ENCODE peak calls at places on chromosomes 5 and 9, in seven cellular contexts. One of them, this sample, is unnamed.

GRCh38 chr9:80976417-80976816 is 712.9 kb downstream of the TLE1 start:
- DNase-seq in astrocyte: no peak
- DNase-seq in endothelial cell of umbilical vein: no peak
- DNase-seq in heart left ventricle: no peak
- DNase-seq in K562: no peak
- DNase-seq in activated CD8-positive, alpha-beta T cell treated with anti-CD3 and anti-CD28 coated beads for 36 hours: no peak
- DNase-seq in endothelial cell: no peak
- DNase-seq in this sample: no peak

GRCh38 chr5:148384389-148384756 is 615 bp downstream of the FBXO38 start:
- DNase-seq in astrocyte: no peak
- DNase-seq in endothelial cell of umbilical vein: no peak
- DNase-seq in heart left ventricle: no peak
- DNase-seq in K562: no peak
- DNase-seq in activated CD8-positive, alpha-beta T cell treated with anti-CD3 and anti-CD28 coated beads for 36 hours: peak
- DNase-seq in endothelial cell: no peak
- DNase-seq in this sample: no peak

GRCh38 chr9:70494221-70494620 is 79.8 kb upstream of the KLF9 start:
- DNase-seq in astrocyte: no peak
- DNase-seq in endothelial cell of umbilical vein: no peak
- DNase-seq in heart left ventricle: no peak
- DNase-seq in K562: no peak
- DNase-seq in activated CD8-positive, alpha-beta T cell treated with anti-CD3 and anti-CD28 coated beads for 36 hours: no peak
- DNase-seq in endothelial cell: no peak
- DNase-seq in this sample: no peak

GRCh38 chr5:4255441-4255840 is 659.8 kb downstream of the IRX1 start:
- DNase-seq in astrocyte: no peak
- DNase-seq in endothelial cell of umbilical vein: no peak
- DNase-seq in heart left ventricle: no peak
- DNase-seq in K562: no peak
- DNase-seq in activated CD8-positive, alpha-beta T cell treated with anti-CD3 and anti-CD28 coated beads for 36 hours: no peak
- DNase-seq in endothelial cell: no peak
- DNase-seq in this sample: no peak

GRCh38 chr5:105619725-105620124 is 2051.0 kb downstream of the EFNA5 start:
- DNase-seq in astrocyte: no peak
- DNase-seq in endothelial cell of umbilical vein: no peak
- DNase-seq in heart left ventricle: no peak
- DNase-seq in K562: no peak
- DNase-seq in activated CD8-positive, alpha-beta T cell treated with anti-CD3 and anti-CD28 coated beads for 36 hours: no peak
- DNase-seq in endothelial cell: no peak
- DNase-seq in this sample: no peak

GRCh38 chr9:84229186-84229585 is 111.4 kb downstream of the SLC28A3 start:
- DNase-seq in astrocyte: no peak
- DNase-seq in endothelial cell of umbilical vein: no peak
- DNase-seq in heart left ventricle: no peak
- DNase-seq in K562: no peak
- DNase-seq in activated CD8-positive, alpha-beta T cell treated with anti-CD3 and anti-CD28 coated beads for 36 hours: no peak
- DNase-seq in endothelial cell: no peak
- DNase-seq in this sample: no peak

GRCh38 chr9:121622842-121623203 is 28.6 kb upstream of the DAB2IP start:
- DNase-seq in astrocyte: no peak
- DNase-seq in endothelial cell of umbilical vein: no peak
- DNase-seq in heart left ventricle: no peak
- DNase-seq in K562: no peak
- DNase-seq in activated CD8-positive, alpha-beta T cell treated with anti-CD3 and anti-CD28 coated beads for 36 hours: no peak
- DNase-seq in endothelial cell: no peak
- DNase-seq in this sample: no peak

GRCh38 chr9:131161585-131161984 is 36.2 kb downstream of the NUP214 start:
- DNase-seq in astrocyte: no peak
- DNase-seq in endothelial cell of umbilical vein: no peak
- DNase-seq in heart left ventricle: no peak
- DNase-seq in K562: no peak
- DNase-seq in activated CD8-positive, alpha-beta T cell treated with anti-CD3 and anti-CD28 coated beads for 36 hours: no peak
- DNase-seq in endothelial cell: no peak
- DNase-seq in this sample: no peak

GRCh38 chr5:1213508-1214162 is 11.5 kb upstream of the SLC6A18 start:
- DNase-seq in astrocyte: no peak
- DNase-seq in endothelial cell of umbilical vein: no peak
- DNase-seq in heart left ventricle: peak
- DNase-seq in K562: no peak
- DNase-seq in activated CD8-positive, alpha-beta T cell treated with anti-CD3 and anti-CD28 coated beads for 36 hours: no peak
- DNase-seq in endothelial cell: no peak
- DNase-seq in this sample: no peak

GRCh38 chr9:68643901-68644809 is 60.9 kb upstream of the PIP5K1B start:
- DNase-seq in astrocyte: no peak
- DNase-seq in endothelial cell of umbilical vein: no peak
- DNase-seq in heart left ventricle: no peak
- DNase-seq in K562: peak
- DNase-seq in activated CD8-positive, alpha-beta T cell treated with anti-CD3 and anti-CD28 coated beads for 36 hours: no peak
- DNase-seq in endothelial cell: no peak
- DNase-seq in this sample: peak

GRCh38 chr5:155926011-155926410 is 401.0 kb upstream of the SGCD start:
- DNase-seq in astrocyte: peak
- DNase-seq in endothelial cell of umbilical vein: no peak
- DNase-seq in heart left ventricle: no peak
- DNase-seq in K562: no peak
- DNase-seq in activated CD8-positive, alpha-beta T cell treated with anti-CD3 and anti-CD28 coated beads for 36 hours: no peak
- DNase-seq in endothelial cell: no peak
- DNase-seq in this sample: no peak

GRCh38 chr5:104080646-104081175 is 518.1 kb upstream of the NUDT12 start:
- DNase-seq in astrocyte: no peak
- DNase-seq in endothelial cell of umbilical vein: no peak
- DNase-seq in heart left ventricle: no peak
- DNase-seq in K562: no peak
- DNase-seq in activated CD8-positive, alpha-beta T cell treated with anti-CD3 and anti-CD28 coated beads for 36 hours: no peak
- DNase-seq in endothelial cell: no peak
- DNase-seq in this sample: no peak

GRCh38 chr9:18534611-18535010 is 60.7 kb downstream of the ADAMTSL1 start:
- DNase-seq in astrocyte: no peak
- DNase-seq in endothelial cell of umbilical vein: no peak
- DNase-seq in heart left ventricle: no peak
- DNase-seq in K562: no peak
- DNase-seq in activated CD8-positive, alpha-beta T cell treated with anti-CD3 and anti-CD28 coated beads for 36 hours: no peak
- DNase-seq in endothelial cell: no peak
- DNase-seq in this sample: no peak

GRCh38 chr5:171251519-171251918 is 57.5 kb upstream of the TLX3 start:
- DNase-seq in astrocyte: no peak
- DNase-seq in endothelial cell of umbilical vein: no peak
- DNase-seq in heart left ventricle: no peak
- DNase-seq in K562: no peak
- DNase-seq in activated CD8-positive, alpha-beta T cell treated with anti-CD3 and anti-CD28 coated beads for 36 hours: no peak
- DNase-seq in endothelial cell: no peak
- DNase-seq in this sample: no peak

GRCh38 chr5:107805166-107805565 is 134.4 kb upstream of the EFNA5 start:
- DNase-seq in astrocyte: no peak
- DNase-seq in endothelial cell of umbilical vein: no peak
- DNase-seq in heart left ventricle: no peak
- DNase-seq in K562: no peak
- DNase-seq in activated CD8-positive, alpha-beta T cell treated with anti-CD3 and anti-CD28 coated beads for 36 hours: no peak
- DNase-seq in endothelial cell: no peak
- DNase-seq in this sample: no peak

GRCh38 chr5:63805151-63805550 is 157.1 kb downstream of the HTR1A start:
- DNase-seq in astrocyte: no peak
- DNase-seq in endothelial cell of umbilical vein: no peak
- DNase-seq in heart left ventricle: no peak
- DNase-seq in K562: no peak
- DNase-seq in activated CD8-positive, alpha-beta T cell treated with anti-CD3 and anti-CD28 coated beads for 36 hours: no peak
- DNase-seq in endothelial cell: no peak
- DNase-seq in this sample: no peak

GRCh38 chr9:89868100-89868499 is 263.3 kb downstream of the GADD45G start:
- DNase-seq in astrocyte: no peak
- DNase-seq in endothelial cell of umbilical vein: no peak
- DNase-seq in heart left ventricle: no peak
- DNase-seq in K562: no peak
- DNase-seq in activated CD8-positive, alpha-beta T cell treated with anti-CD3 and anti-CD28 coated beads for 36 hours: no peak
- DNase-seq in endothelial cell: no peak
- DNase-seq in this sample: no peak

GRCh38 chr9:89870207-89870606 is 265.4 kb downstream of the GADD45G start:
- DNase-seq in astrocyte: no peak
- DNase-seq in endothelial cell of umbilical vein: no peak
- DNase-seq in heart left ventricle: no peak
- DNase-seq in K562: no peak
- DNase-seq in activated CD8-positive, alpha-beta T cell treated with anti-CD3 and anti-CD28 coated beads for 36 hours: no peak
- DNase-seq in endothelial cell: no peak
- DNase-seq in this sample: no peak

GRCh38 chr9:89871871-89872331 is 267.1 kb downstream of the GADD45G start:
- DNase-seq in astrocyte: no peak
- DNase-seq in endothelial cell of umbilical vein: no peak
- DNase-seq in heart left ventricle: peak
- DNase-seq in K562: no peak
- DNase-seq in activated CD8-positive, alpha-beta T cell treated with anti-CD3 and anti-CD28 coated beads for 36 hours: no peak
- DNase-seq in endothelial cell: no peak
- DNase-seq in this sample: no peak

GRCh38 chr9:89872426-89872912 is 267.7 kb downstream of the GADD45G start:
- DNase-seq in astrocyte: no peak
- DNase-seq in endothelial cell of umbilical vein: no peak
- DNase-seq in heart left ventricle: no peak
- DNase-seq in K562: no peak
- DNase-seq in activated CD8-positive, alpha-beta T cell treated with anti-CD3 and anti-CD28 coated beads for 36 hours: no peak
- DNase-seq in endothelial cell: no peak
- DNase-seq in this sample: no peak

GRCh38 chr9:89869774-89870173 is 265.0 kb downstream of the GADD45G start:
- DNase-seq in astrocyte: no peak
- DNase-seq in endothelial cell of umbilical vein: no peak
- DNase-seq in heart left ventricle: no peak
- DNase-seq in K562: no peak
- DNase-seq in activated CD8-positive, alpha-beta T cell treated with anti-CD3 and anti-CD28 coated beads for 36 hours: no peak
- DNase-seq in endothelial cell: no peak
- DNase-seq in this sample: no peak
- TF ChIP-seq CTCF in astrocyte: no peak
- TF ChIP-seq CTCF in endothelial cell of umbilical vein: no peak
- TF ChIP-seq CTCF in heart left ventricle: no peak
- TF ChIP-seq CTCF in K562: no peak
- TF ChIP-seq CTCF in activated CD8-positive, alpha-beta T cell treated with anti-CD3 and anti-CD28 coated beads for 36 hours: no peak
- TF ChIP-seq CTCF in endothelial cell: no peak
- TF ChIP-seq CTCF in this sample: no peak

GRCh38 chr5:115070737-115071136 is 99.0 kb downstream of the TRIM36 start:
- DNase-seq in astrocyte: no peak
- DNase-seq in endothelial cell of umbilical vein: no peak
- DNase-seq in heart left ventricle: no peak
- DNase-seq in K562: no peak
- DNase-seq in activated CD8-positive, alpha-beta T cell treated with anti-CD3 and anti-CD28 coated beads for 36 hours: no peak
- DNase-seq in endothelial cell: no peak
- DNase-seq in this sample: no peak

GRCh38 chr5:115068239-115069086 is 101.2 kb downstream of the TRIM36 start:
- DNase-seq in astrocyte: peak
- DNase-seq in endothelial cell of umbilical vein: peak
- DNase-seq in heart left ventricle: no peak
- DNase-seq in K562: no peak
- DNase-seq in activated CD8-positive, alpha-beta T cell treated with anti-CD3 and anti-CD28 coated beads for 36 hours: peak
- DNase-seq in endothelial cell: no peak
- DNase-seq in this sample: peak

GRCh38 chr5:115072266-115073056 is 97.2 kb downstream of the TRIM36 start:
- DNase-seq in astrocyte: no peak
- DNase-seq in endothelial cell of umbilical vein: no peak
- DNase-seq in heart left ventricle: no peak
- DNase-seq in K562: no peak
- DNase-seq in activated CD8-positive, alpha-beta T cell treated with anti-CD3 and anti-CD28 coated beads for 36 hours: no peak
- DNase-seq in endothelial cell: no peak
- DNase-seq in this sample: no peak

DNA sequence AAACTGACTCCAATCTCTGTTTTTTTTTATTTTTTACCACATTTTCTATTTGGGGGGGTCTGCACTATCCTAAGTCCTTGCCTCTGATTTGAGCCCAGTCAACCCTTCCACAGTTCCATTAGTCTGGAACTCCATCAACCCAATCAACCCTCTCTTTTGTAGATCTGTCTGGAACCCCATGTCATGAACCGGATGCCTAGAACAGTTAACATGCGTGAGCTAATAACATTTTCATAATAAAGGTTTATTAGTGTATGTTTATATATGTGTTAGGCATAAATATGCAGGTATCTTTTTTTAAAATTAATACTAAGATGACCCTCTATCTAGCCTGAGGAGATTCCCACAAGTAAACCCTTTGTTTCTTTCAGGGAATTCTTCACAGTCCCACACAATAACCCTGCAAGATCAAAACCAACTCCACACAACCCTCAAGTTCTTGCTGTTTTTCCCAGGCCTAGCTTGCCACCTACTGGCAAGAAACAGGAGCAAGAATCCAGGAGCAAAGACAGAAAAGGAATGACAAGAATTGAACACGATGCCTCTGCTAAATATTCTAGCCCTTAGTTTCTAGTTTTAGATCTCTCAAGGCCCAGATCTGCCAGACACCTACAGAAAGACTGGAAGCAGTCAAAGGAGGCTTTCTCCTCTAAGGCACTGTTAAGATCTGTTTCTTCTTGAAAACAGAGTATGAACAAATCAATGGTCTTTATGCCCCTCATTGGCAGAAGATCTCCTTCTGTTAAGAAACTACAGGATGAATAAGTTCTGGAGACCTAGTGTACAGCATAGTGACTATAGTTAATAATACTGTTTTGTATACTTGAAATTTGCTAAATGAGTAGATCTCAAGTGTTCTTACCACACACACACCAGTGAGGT is 100.4 kb downstream of the TRIM36 start:
- DNase-seq in astrocyte: peak
- DNase-seq in endothelial cell of umbilical vein: peak
- DNase-seq in heart left ventricle: no peak
- DNase-seq in K562: no peak
- DNase-seq in activated CD8-positive, alpha-beta T cell treated with anti-CD3 and anti-CD28 coated beads for 36 hours: peak
- DNase-seq in endothelial cell: peak
- DNase-seq in this sample: no peak
- TF ChIP-seq CTCF in astrocyte: peak
- TF ChIP-seq CTCF in endothelial cell of umbilical vein: peak
- TF ChIP-seq CTCF in heart left ventricle: peak
- TF ChIP-seq CTCF in K562: peak
- TF ChIP-seq CTCF in activated CD8-positive, alpha-beta T cell treated with anti-CD3 and anti-CD28 coated beads for 36 hours: peak
- TF ChIP-seq CTCF in endothelial cell: peak
- TF ChIP-seq CTCF in this sample: peak

GRCh38 chr9:87713278-87713989 is 12.5 kb upstream of the CTSL start:
- DNase-seq in astrocyte: peak
- DNase-seq in endothelial cell of umbilical vein: peak
- DNase-seq in heart left ventricle: peak
- DNase-seq in K562: peak
- DNase-seq in activated CD8-positive, alpha-beta T cell treated with anti-CD3 and anti-CD28 coated beads for 36 hours: peak
- DNase-seq in endothelial cell: no peak
- DNase-seq in this sample: no peak
- TF ChIP-seq CTCF in astrocyte: no peak
- TF ChIP-seq CTCF in endothelial cell of umbilical vein: no peak
- TF ChIP-seq CTCF in heart left ventricle: no peak
- TF ChIP-seq CTCF in K562: no peak
- TF ChIP-seq CTCF in activated CD8-positive, alpha-beta T cell treated with anti-CD3 and anti-CD28 coated beads for 36 hours: no peak
- TF ChIP-seq CTCF in endothelial cell: no peak
- TF ChIP-seq CTCF in this sample: no peak

DNA sequence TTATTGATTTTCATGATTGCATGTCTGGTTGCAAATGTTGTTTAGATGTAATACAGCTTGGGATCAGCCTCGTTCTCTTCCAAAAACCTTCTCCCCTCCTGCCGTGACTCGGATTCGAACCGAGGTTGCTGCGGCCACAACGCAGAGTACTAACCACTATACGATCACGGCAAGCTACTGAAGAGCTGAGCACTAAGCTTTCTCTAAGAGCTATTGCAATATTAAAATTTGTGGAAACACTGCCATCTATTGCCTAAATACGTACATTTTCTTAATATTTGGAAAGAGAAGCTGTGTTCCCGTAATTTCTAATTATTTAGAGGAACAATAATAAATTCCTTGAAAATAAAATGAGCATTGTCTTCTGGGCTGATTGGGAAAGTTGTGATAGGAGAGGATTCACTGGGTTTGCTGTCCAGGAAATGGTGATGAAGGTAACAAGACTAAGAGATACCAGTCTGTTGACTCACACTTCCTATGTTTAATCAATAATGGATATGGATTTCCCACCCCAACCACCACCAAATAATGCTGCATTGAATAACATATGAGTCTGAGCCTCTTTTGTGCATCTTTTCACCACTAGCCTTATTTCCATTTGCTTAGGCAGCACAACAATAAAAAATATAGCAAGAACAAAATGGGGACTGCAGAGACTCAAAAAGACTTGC is 120.0 kb upstream of the NFIB start:
- DNase-seq in astrocyte: peak
- DNase-seq in endothelial cell of umbilical vein: no peak
- DNase-seq in heart left ventricle: no peak
- DNase-seq in K562: peak
- DNase-seq in activated CD8-positive, alpha-beta T cell treated with anti-CD3 and anti-CD28 coated beads for 36 hours: no peak
- DNase-seq in endothelial cell: no peak
- DNase-seq in this sample: no peak
- TF ChIP-seq CTCF in astrocyte: no peak
- TF ChIP-seq CTCF in endothelial cell of umbilical vein: peak
- TF ChIP-seq CTCF in heart left ventricle: peak
- TF ChIP-seq CTCF in K562: peak
- TF ChIP-seq CTCF in activated CD8-positive, alpha-beta T cell treated with anti-CD3 and anti-CD28 coated beads for 36 hours: no peak
- TF ChIP-seq CTCF in endothelial cell: no peak
- TF ChIP-seq CTCF in this sample: no peak